ENCODE peak calls at places on chromosomes 3 and 15, in six cellular contexts. Q is ovary, M is upper lobe of right lung, T is heart left ventricle, U is neural progenitor cell, I is left ventricle myocardium inferior. R is an unnamed sample.

GRCh38 chr15:89452330-89452836 is 44.0 kb downstream of the RHCG start:
- DNase-seq in U (no peak), T (no peak), M (no peak), Q (no peak), I (no peak), R (no peak)

GRCh38 chr3:179526989-179527391 is 35.7 kb upstream of the ACTL6A start:
- DNase-seq in I (peak; percentile 59), U (peak; percentile 77), T (peak; percentile 71), Q (peak; percentile 54), M (no peak), R (no peak)

GRCh38 chr3:188262913-188263683 is 109.1 kb downstream of the LPP start:
- DNase-seq in M (no peak), Q (no peak), I (no peak), T (peak; percentile 51), U (no peak), R (peak; percentile 76)

GRCh38 chr3:141552440-141552991 is 65.7 kb downstream of the RASA2 start:
- DNase-seq in U (no peak), I (no peak), Q (no peak), M (no peak), T (no peak), R (no peak)

GRCh38 chr15:27844018-27844666 is 255.0 kb downstream of the OCA2 start:
- DNase-seq in T (no peak), U (no peak), M (no peak), I (no peak), Q (no peak), R (no peak)

GRCh38 chr15:93152264-93152884 is 63.4 kb upstream of the RGMA start:
- DNase-seq in T (no peak), I (no peak), U (no peak), Q (no peak), M (no peak), R (no peak)

GRCh38 chr3:132090921-132091320 is 56.1 kb upstream of the CPNE4 start:
- DNase-seq in M (no peak), U (no peak), Q (no peak), T (no peak), I (no peak), R (peak; percentile 47)

GRCh38 chr15:55791576-55792400 is 48.8 kb upstream of the PRTG start:
- DNase-seq in M (peak; percentile 78), T (no peak), I (no peak), U (no peak), Q (no peak), R (no peak)

GRCh38 chr3:81910244-81910852 is 148.9 kb upstream of the GBE1 start:
- DNase-seq in I (no peak), U (peak; percentile 69), Q (no peak), M (no peak), T (no peak), R (no peak)

GRCh38 chr3:192010490-192010889 is 549.5 kb downstream of the PYDC2 start:
- DNase-seq in T (no peak), U (no peak), Q (no peak), I (no peak), M (no peak), R (no peak)

GRCh38 chr15:63524316-63525015 is 20.1 kb downstream of the USP3 start:
- DNase-seq in Q (no peak), T (no peak), M (no peak), I (no peak), U (no peak), R (no peak)

GRCh38 chr3:15750143-15750542 is 47.6 kb downstream of the ANKRD28 start:
- DNase-seq in M (no peak), T (no peak), Q (no peak), I (no peak), U (no peak), R (no peak)

GRCh38 chr3:146854523-146854922 is 249.4 kb upstream of the PLSCR5 start:
- DNase-seq in I (no peak), T (no peak), Q (no peak), M (no peak), U (no peak), R (no peak)

DNA sequence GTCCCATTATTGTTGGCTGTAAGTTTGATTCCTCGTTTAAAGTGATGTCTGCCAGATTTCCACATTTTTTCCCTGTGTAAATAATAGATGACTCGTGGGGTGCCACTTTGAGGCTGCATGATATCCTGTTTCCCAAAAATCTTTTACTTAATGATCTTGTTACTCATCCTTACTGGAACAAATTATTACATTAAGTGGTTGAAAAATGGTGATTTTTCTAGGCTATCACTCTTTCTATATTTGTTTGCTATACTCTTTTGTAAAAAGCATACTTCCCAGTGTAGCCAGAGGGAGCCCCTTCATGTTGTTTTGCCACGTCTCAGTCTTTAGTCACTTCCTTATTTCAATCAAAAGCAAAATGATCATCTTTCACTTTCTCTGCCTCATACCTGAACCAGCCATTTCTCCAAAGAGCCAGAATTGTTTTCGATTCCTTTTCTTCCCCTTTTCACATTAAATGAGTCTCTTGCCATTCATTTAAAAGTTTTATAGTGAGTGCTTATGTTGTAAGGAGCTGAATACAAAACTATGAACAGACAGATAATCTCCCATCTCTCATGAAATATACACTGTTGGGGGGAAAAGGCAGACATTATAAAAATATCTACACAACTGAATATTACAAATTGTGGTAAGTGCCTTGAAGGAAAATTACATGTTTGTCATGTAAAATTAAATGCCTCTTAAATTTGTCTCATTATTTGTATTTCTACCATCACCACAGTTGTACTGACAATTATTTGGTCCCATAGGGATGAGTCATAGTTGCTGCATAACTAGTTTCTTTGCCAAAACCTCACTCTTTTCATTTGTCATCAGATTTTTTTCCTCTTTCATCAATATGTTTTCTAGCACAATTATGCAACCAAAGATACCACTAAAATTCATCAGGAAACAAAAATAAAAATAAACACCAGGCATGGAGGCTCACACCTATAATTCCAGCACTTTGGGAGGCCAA is 41.5 kb downstream of the ADGRG7 start:
- DNase-seq in M (no peak), U (no peak), T (no peak), I (no peak), Q (no peak), R (no peak)
- H3K4me3 ChIP-seq in M (no peak overlapping the region), U (no peak overlapping the region), T (no peak overlapping the region), I (no peak overlapping the region), Q (no peak overlapping the region), R (no peak overlapping the region)

GRCh38 chr15:58331562-58331902 is 100.3 kb upstream of the LIPC start:
- DNase-seq in M (no peak), Q (no peak), I (no peak), U (no peak), T (no peak), R (no peak)
- H3K4me3 ChIP-seq in M (no peak overlapping the region), Q (no peak overlapping the region), I (peak overlapping the region; percentile 29), U (no peak overlapping the region), T (no peak overlapping the region), R (peak overlapping the region; percentile 3)

DNA sequence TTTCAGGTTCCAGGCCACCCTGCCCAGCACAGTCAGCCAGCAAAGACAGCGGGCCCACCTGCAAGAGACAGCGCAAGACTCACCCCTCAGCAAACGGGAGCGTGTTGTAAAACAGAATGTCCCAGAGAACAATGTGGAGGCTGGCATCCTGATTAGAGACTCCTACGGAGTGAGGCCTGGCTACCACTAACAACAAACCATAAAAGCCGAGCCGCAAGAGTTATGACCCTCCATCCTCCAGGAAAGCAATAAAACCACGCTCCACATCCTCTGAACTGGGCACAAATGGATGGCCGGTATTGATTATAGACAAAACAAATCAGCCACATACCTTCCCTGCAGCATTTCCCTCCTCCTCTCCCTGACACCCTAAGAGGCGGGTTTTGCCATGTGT is 75.8 kb upstream of the LIPC start:
- DNase-seq in T (no peak), I (no peak), U (no peak), M (no peak), Q (no peak), R (no peak)
- H3K4me3 ChIP-seq in T (no peak overlapping the region), I (no peak overlapping the region), U (no peak overlapping the region), M (no peak overlapping the region), Q (no peak overlapping the region), R (no peak overlapping the region)

DNA sequence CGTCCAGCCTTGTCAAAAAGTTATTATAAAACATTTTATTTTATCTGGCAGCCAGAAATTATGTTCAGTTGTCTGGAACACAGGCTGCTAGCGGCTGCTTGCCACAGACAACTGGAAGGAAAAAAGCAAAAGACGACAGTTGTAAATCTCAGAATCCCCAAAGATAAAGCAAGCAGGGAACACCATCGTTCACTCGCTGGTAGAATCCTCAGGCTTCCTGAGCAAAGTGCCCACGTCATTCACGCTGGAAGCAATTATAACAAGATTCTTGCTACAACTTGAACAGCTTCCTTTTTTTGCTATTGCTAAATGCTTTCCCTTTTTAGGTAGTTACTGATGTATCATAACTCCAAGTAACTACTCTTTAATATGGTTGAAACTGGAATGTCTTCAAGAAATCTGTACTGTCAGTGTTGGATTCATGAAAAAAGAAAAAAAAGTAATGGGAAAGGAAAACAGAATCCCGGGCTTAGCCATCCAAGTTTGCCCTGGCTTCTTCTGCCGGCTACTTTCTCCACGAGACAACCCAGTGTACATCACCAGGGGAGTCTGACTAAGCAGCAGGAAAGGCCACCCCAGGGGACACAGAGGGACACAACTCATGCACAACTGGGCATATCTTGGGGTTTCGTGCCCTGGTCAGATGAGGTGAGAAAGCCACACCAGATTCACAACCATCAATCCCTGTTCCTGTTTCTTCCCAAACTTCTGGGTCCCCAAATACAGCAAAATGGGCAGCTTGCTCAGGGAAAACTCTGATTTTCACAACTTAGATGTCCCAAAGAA is 33.4 kb downstream of the ADAMTS17 start:
- DNase-seq in M (no peak), Q (peak; percentile 55), I (no peak), T (no peak), U (no peak), R (no peak)
- H3K4me3 ChIP-seq in M (no peak overlapping the region), Q (no peak overlapping the region), I (no peak overlapping the region), T (no peak overlapping the region), U (no peak overlapping the region), R (no peak overlapping the region)

DNA sequence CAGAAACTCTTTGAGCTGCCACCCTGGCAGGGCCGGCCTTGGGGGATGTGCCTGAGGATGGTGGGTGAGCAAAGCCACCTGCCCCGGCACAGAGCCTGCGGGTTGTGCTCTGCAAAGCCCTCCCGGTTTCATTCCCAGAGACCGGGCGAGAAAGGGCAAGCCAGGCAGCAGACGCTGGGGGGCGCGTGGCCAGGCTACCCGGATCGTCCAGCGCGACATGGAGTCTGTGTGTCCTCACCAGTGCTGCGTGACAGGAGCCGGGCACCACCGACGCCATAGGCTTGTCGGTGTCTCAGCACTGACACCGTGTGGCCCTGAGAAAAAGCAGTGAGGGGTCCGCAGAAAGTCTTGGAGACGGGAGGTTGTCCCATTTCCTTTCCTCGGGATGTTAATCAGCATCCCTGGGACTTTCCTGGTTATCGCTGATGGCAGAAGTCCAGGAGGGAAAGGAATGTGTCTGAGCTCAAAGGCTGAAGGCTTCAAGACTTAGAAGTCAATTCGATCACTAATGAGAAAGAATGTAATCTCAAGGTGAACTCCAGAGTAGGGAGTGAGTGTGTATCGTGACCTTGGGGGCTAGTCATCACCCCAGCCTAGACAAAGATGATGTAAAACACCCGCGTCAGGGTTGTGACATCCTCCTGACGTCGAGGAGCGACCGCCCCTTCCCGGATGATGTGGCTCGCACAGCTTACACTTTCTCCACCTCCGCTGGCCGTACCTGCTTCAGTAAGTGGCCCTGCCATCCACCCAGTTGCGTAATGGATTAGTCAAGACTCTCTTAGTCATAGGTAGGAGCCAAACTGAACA is 36.3 kb upstream of the PLA2G4E start:
- DNase-seq in T (peak; percentile 76), M (peak; percentile 92), I (peak; percentile 73), U (peak; percentile 94), Q (peak; percentile 80), R (peak; percentile 63)
- H3K4me3 ChIP-seq in T (no peak overlapping the region), M (peak overlapping the region; percentile 12), I (peak overlapping the region; percentile 49), U (peak overlapping the region; percentile 28), Q (peak overlapping the region; percentile 4), R (peak overlapping the region; percentile 47)

R was measured in dorsolateral prefrontal cortex.